ENCODE peak calls at places on chromosomes 11 and 22, in ten cellular contexts. S is astrocyte of the spinal cord, T is fibroblast of the aortic adventitia, C is heart right ventricle, P is brain microvascular endothelial cell, F is fibroblast of pulmonary artery, E is mucosa of descending colon, Q is HFF-Myc, R is astrocyte of the cerebellum, N is cardiac muscle cell. K is an unnamed sample.

GRCh38 chr11:111366560-111367410 is 12.3 kb downstream of the POU2AF1 start:
- DNase-seq in C (no peak), Q (no peak), N (no peak), T (no peak), S (no peak), E (no peak), P (no peak), F (no peak), R (no peak), K (no peak)

GRCh38 chr22:49592780-49593501 is 234.7 kb downstream of the BRD1 start:
- DNase-seq in R (no peak), P (no peak), C (no peak), T (no peak), E (no peak), Q (no peak), F (no peak), N (no peak), S (no peak), K (no peak)

GRCh38 chr11:18280438-18281046 is 14.5 kb downstream of the SAA1 start:
- DNase-seq in Q (no peak), P (no peak), T (no peak), C (no peak), S (no peak), N (no peak), F (no peak), E (no peak), R (no peak), K (no peak)

GRCh38 chr11:132028380-132029240 is 658.2 kb downstream of the NTM start:
- DNase-seq in S (peak; percentile 63), R (peak; percentile 34), P (no peak), T (peak; percentile 73), Q (peak; percentile 36), N (peak; percentile 53), E (no peak), C (no peak), F (peak; percentile 78), K (no peak)

GRCh38 chr11:36363361-36364272 is 67.5 kb downstream of the PRR5L start:
- DNase-seq in P (no peak), C (no peak), R (no peak), S (no peak), T (no peak), F (no peak), Q (no peak), E (no peak), N (peak; percentile 22), K (no peak)

GRCh38 chr11:44775366-44776356 is 48.9 kb downstream of the TSPAN18 start:
- DNase-seq in E (peak; percentile 71), R (no peak), F (peak; percentile 57), Q (no peak), T (no peak), S (no peak), P (peak; percentile 32), N (peak; percentile 60), C (peak; percentile 61), K (no peak)

GRCh38 chr11:9893474-9893873 is 229.6 kb downstream of the SWAP70 start:
- DNase-seq in P (no peak), F (no peak), C (no peak), Q (no peak), R (peak; percentile 34), N (no peak), E (no peak), S (peak; percentile 58), T (no peak), K (no peak)

GRCh38 chr11:67278135-67278938 is 10.8 kb upstream of the ANKRD13D start:
- DNase-seq in T (no peak), R (no peak), E (peak; percentile 35), F (no peak), C (peak; percentile 17), P (no peak), Q (no peak), N (no peak), S (no peak), K (no peak)

GRCh38 chr11:72575533-72576170 is 98.6 kb downstream of the PDE2A start:
- DNase-seq in E (no peak), C (no peak), F (no peak), N (no peak), P (no peak), T (no peak), R (no peak), Q (no peak), S (no peak), K (no peak)

GRCh38 chr22:39594411-39594810 is 23.9 kb downstream of the CACNA1I start:
- DNase-seq in E (no peak), T (no peak), Q (no peak), S (no peak), F (no peak), N (no peak), R (no peak), C (no peak), P (no peak), K (no peak)

GRCh38 chr22:37563153-37564081 is 3.1 kb downstream of the CDC42EP1 start:
- DNase-seq in S (peak; percentile 96), T (peak; percentile 94), N (no peak), Q (peak; percentile 62), E (peak; percentile 67), R (peak; percentile 83), P (peak; percentile 96), F (peak; percentile 97), C (peak; percentile 42), K (peak; percentile 78)

GRCh38 chr11:62245271-62245753 is 3.3 kb downstream of the SCGB1D2 start:
- DNase-seq in T (peak; percentile 35), Q (no peak), F (peak; percentile 59), S (peak; percentile 33), P (peak; percentile 27), N (peak; percentile 71), C (no peak), E (peak; percentile 38), R (peak; percentile 18), K (no peak)

GRCh38 chr11:73237471-73238290 is 19.6 kb downstream of the P2RY2 start:
- DNase-seq in C (no peak), N (no peak), R (no peak), S (peak; percentile 8), F (peak; percentile 72), Q (peak; percentile 19), T (peak; percentile 27), E (peak; percentile 16), P (peak; percentile 30), K (no peak)

GRCh38 chr11:103257360-103257759 is 148.1 kb downstream of the DYNC2H1 start:
- DNase-seq in E (no peak), F (peak; percentile 47), T (peak; percentile 40), N (peak; percentile 6), P (peak; percentile 1), S (peak; percentile 26), C (no peak), Q (no peak), R (peak; percentile 1), K (no peak)

GRCh38 chr11:2400761-2401435 is 348 bp downstream of the TSSC4 start:
- DNase-seq in T (no peak), Q (no peak), E (peak; percentile 55), N (no peak), F (peak; percentile 25), R (no peak), P (no peak), S (no peak), C (no peak), K (no peak)
- H3K4me3 ChIP-seq in T (peak overlapping the region; percentile 94), Q (peak overlapping the region; percentile 99), E (peak overlapping the region; percentile 90), N (peak overlapping the region; percentile 93), F (peak overlapping the region; percentile 85), R (peak overlapping the region; percentile 76), P (peak overlapping the region; percentile 98), S (peak overlapping the region; percentile 90), C (peak overlapping the region; percentile 97), K (peak overlapping the region; percentile 54)

DNA sequence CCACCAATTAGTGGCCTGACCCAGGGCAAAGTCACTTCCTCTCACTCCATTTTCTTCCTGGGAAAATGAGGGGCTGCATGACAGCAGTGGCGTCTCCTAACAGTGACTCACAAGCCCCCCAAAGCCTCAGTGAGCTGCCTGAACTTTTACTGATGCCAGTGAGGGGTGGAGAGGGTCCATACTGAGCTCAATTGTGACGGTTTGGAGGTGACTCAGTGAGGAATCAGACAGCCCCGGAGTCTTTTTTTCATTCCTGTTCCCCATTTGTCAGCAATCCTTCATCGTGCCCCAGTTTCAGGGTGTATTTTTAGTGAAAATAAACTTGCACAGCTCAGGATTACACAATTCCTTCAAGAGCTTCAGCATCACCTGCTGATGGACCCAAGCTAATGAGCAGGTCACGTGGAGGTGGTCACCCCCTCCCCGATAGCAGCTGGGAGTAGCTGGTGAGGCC is 30.1 kb upstream of the RASD2 start:
- DNase-seq in P (no peak), F (no peak), T (no peak), R (no peak), C (no peak), E (no peak), N (no peak), Q (no peak), S (no peak), K (no peak)
- H3K4me3 ChIP-seq in P (no peak overlapping the region), F (no peak overlapping the region), T (no peak overlapping the region), R (no peak overlapping the region), C (no peak overlapping the region), E (no peak overlapping the region), N (no peak overlapping the region), Q (no peak overlapping the region), S (no peak overlapping the region), K (no peak overlapping the region)

GRCh38 chr11:86061483-86061882 is 7.4 kb downstream of the PICALM start:
- DNase-seq in T (no peak), C (no peak), P (no peak), F (no peak), E (no peak), R (no peak), S (no peak), Q (no peak), N (no peak), K (no peak)
- H3K4me3 ChIP-seq in T (no peak overlapping the region), C (no peak overlapping the region), P (no peak overlapping the region), F (no peak overlapping the region), E (no peak overlapping the region), R (no peak overlapping the region), S (no peak overlapping the region), Q (no peak overlapping the region), N (no peak overlapping the region), K (no peak overlapping the region)

DNA sequence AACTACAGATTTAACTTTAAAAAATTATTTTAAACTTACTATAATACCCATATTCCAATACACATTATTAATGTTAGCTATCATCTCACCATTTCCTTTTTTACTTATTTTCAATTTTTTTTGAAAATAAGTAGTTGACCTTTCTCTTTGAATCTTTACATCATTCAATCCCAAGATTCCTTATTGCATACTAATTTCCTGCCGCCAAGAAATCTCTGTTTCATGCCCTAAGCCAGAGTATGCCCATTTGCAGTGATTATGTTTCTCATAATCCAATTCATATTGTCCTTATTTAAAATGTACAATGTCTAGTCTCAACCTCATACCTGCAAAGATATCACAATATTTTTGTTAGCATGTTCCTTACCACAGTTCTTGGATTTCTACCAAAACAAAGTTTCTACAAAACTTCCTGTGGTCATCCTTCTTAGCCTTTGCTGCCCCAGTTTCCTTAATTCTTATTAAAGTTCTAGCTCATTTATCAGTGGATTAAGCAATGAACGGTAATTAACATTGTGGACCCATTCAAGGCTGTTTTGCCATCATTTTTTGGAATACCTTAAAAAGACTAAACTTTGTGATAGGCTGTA is 75.3 kb downstream of the CD44 start:
- DNase-seq in P (no peak), R (no peak), S (no peak), N (no peak), E (no peak), T (no peak), C (no peak), Q (no peak), F (no peak), K (no peak)
- H3K4me3 ChIP-seq in P (no peak overlapping the region), R (no peak overlapping the region), S (no peak overlapping the region), N (no peak overlapping the region), E (no peak overlapping the region), T (no peak overlapping the region), C (no peak overlapping the region), Q (no peak overlapping the region), F (no peak overlapping the region), K (no peak overlapping the region)

GRCh38 chr22:27174970-27175369 is 517.6 kb downstream of the MIAT start:
- DNase-seq in R (no peak), Q (no peak), F (no peak), E (no peak), N (no peak), C (no peak), P (no peak), T (no peak), S (no peak), K (no peak)
- H3K4me3 ChIP-seq in R (no peak overlapping the region), Q (no peak overlapping the region), F (no peak overlapping the region), E (no peak overlapping the region), N (no peak overlapping the region), C (no peak overlapping the region), P (no peak overlapping the region), T (no peak overlapping the region), S (no peak overlapping the region), K (no peak overlapping the region)

K was measured in AG09309.